ENCODE peak calls at places on chromosomes 13 and 19, in four cellular contexts. N, Q, Z and I are unnamed samples.

GRCh38 chr13:30143671-30144400 is 163.5 kb downstream of the KATNAL1 start:
- DNase-seq in Q (no peak), Z (no peak), N (no peak), I (no peak)

GRCh38 chr13:30829788-30830637 is 76.1 kb upstream of the MEDAG start:
- DNase-seq in Z (no peak), N (no peak), Q (no peak), I (no peak)

GRCh38 chr19:7099597-7099921 is 30.1 kb downstream of the ZNF557 start:
- DNase-seq in N (no peak), Z (no peak), Q (no peak), I (no peak)

GRCh38 chr19:11070123-11070522 is 19.1 kb upstream of the LDLR start:
- DNase-seq in Q (no peak), Z (no peak), N (no peak), I (no peak)

GRCh38 chr19:11252665-11253355 is 9.5 kb downstream of the DOCK6 start:
- DNase-seq in Q (no peak), Z (no peak), N (no peak), I (no peak)

GRCh38 chr13:38386421-38386820 is 36.8 kb downstream of the UFM1 start:
- DNase-seq in Z (no peak), Q (no peak), N (no peak), I (no peak)

GRCh38 chr13:43776680-43777079 is 10.1 kb downstream of the ENOX1 start:
- DNase-seq in Z (no peak), Q (no peak), N (no peak), I (no peak)

GRCh38 chr13:113742000-113742441 is 17.0 kb upstream of the TMEM255B start:
- DNase-seq in N (no peak), Q (no peak), Z (peak), I (no peak)

GRCh38 chr19:7673995-7674667 is 2.8 kb upstream of the MCEMP1 start:
- DNase-seq in Z (no peak), Q (no peak), N (no peak), I (no peak)

GRCh38 chr13:28573595-28574373 is 78.9 kb upstream of the FLT1 start:
- DNase-seq in N (no peak), Q (no peak), Z (no peak), I (no peak)

GRCh38 chr19:2186071-2186846 is 22.5 kb downstream of the DOT1L start:
- DNase-seq in Z (no peak), Q (no peak), N (no peak), I (no peak)

GRCh38 chr13:76937416-76937815 is 10.9 kb upstream of the ACOD1 start:
- DNase-seq in Q (no peak), Z (peak), N (no peak), I (peak)

GRCh38 chr13:59447846-59448620 is 715.7 kb downstream of the DIAPH3 start:
- DNase-seq in Z (peak), Q (no peak), N (no peak), I (no peak)

GRCh38 chr19:10602330-10603083 is 15.4 kb upstream of the AP1M2 start:
- DNase-seq in Z (no peak), Q (peak), N (peak), I (no peak)

GRCh38 chr13:25276748-25277147 is 10.5 kb downstream of the MTMR6 start:
- DNase-seq in N (no peak), Z (no peak), Q (no peak), I (no peak)

GRCh38 chr19:2413629-2414028 is 13.8 kb downstream of the TIMM13 start:
- DNase-seq in N (no peak), Q (no peak), Z (no peak), I (no peak)

GRCh38 chr13:66154981-66155380 is 1075.2 kb downstream of the PCDH9 start:
- DNase-seq in Q (no peak), N (no peak), Z (no peak), I (no peak)

GRCh38 chr13:77692746-77693448 is 4.6 kb upstream of the SLAIN1 start:
- DNase-seq in Q (no peak), N (no peak), Z (no peak), I (no peak)

GRCh38 chr19:42412661-42413076 is 14.5 kb downstream of the LIPE start:
- DNase-seq in N (no peak), Z (no peak), Q (no peak), I (no peak)

GRCh38 chr19:34319230-34319585 is 45.8 kb upstream of the GPI start:
- DNase-seq in Q (no peak), N (no peak), Z (no peak), I (no peak)

GRCh38 chr19:11444059-11444458 is 8.6 kb downstream of the PRKCSH start:
- DNase-seq in N (no peak), Z (no peak), Q (no peak), I (no peak)

GRCh38 chr13:31207630-31208549 is 8.1 kb downstream of the B3GLCT start:
- DNase-seq in Z (no peak), N (no peak), Q (no peak), I (no peak)

GRCh38 chr13:113052206-113052605 is 53.4 kb upstream of the F7 start:
- DNase-seq in Q (no peak), N (no peak), Z (no peak), I (no peak)

GRCh38 chr19:2982983-2983350 is 5.6 kb downstream of the TLE6 start:
- DNase-seq in N (no peak), Z (no peak), Q (no peak), I (no peak)

GRCh38 chr13:97945792-97946419 is 7.6 kb upstream of the IPO5 start:
- DNase-seq in Q (no peak), Z (no peak), N (no peak), I (no peak)

GRCh38 chr13:22801402-22802003 is 379.3 kb upstream of the SGCG start:
- DNase-seq in Z (no peak), N (no peak), Q (no peak), I (no peak)

GRCh38 chr13:97182065-97182890 is 39.9 kb upstream of the MBNL2 start:
- DNase-seq in N (no peak), Q (no peak), Z (no peak), I (no peak)

GRCh38 chr13:23020246-23020843 is 160.4 kb upstream of the SGCG start:
- DNase-seq in Q (no peak), N (no peak), Z (peak), I (no peak)

GRCh38 chr19:15173746-15174404 is 26.9 kb downstream of the NOTCH3 start:
- DNase-seq in Z (no peak), N (no peak), Q (no peak), I (no peak)

GRCh38 chr13:113951246-113951999 is 22.5 kb downstream of the C13orf46 start:
- DNase-seq in Q (no peak), N (peak), Z (no peak), I (no peak)

GRCh38 chr13:93559718-93560117 is 333.1 kb downstream of the GPC6 start:
- DNase-seq in N (no peak), Q (no peak), Z (peak), I (peak)

GRCh38 chr13:23723463-23723862 is 153.3 kb downstream of the TNFRSF19 start:
- DNase-seq in N (no peak), Z (no peak), Q (no peak), I (no peak)